ENCODE peak calls at places on chromosomes 4 and X, in five cellular contexts. O, F, Q, K and P are unnamed samples.

GRCh38 chr4:16794816-16795445 is 103.5 kb downstream of the LDB2 start:
- DNase-seq in O (peak; percentile 83), F (no peak), Q (no peak), K (peak; percentile 56), P (peak; percentile 80)

GRCh38 chr4:76679691-76680090 is 218.3 kb downstream of the SOWAHB start:
- DNase-seq in O (no peak), F (no peak), Q (no peak), K (no peak), P (no peak)

GRCh38 chr4:74873545-74874295 is 59.2 kb upstream of the PARM1 start:
- DNase-seq in O (no peak), F (no peak), Q (no peak), K (no peak), P (no peak)

GRCh38 chr4:75844151-75844662 is 58.0 kb downstream of the PPEF2 start:
- DNase-seq in O (peak; percentile 14), F (no peak), Q (no peak), K (no peak), P (no peak)

GRCh38 chrX:23341452-23341851 is 6.8 kb downstream of the PTCHD1 start:
- DNase-seq in O (no peak), F (no peak), Q (no peak), K (no peak), P (no peak)

GRCh38 chr4:140065393-140065792 is 88.6 kb downstream of the MAML3 start:
- DNase-seq in O (no peak), F (no peak), Q (no peak), K (no peak), P (no peak)

GRCh38 chr4:112257098-112257497 is 25.5 kb downstream of the AP1AR start:
- DNase-seq in O (no peak), F (no peak), Q (no peak), K (no peak), P (no peak)

GRCh38 chrX:107700317-107700774 is 72.0 kb downstream of the PRPS1 start:
- DNase-seq in O (no peak), F (no peak), Q (no peak), K (no peak), P (no peak)

GRCh38 chr4:186144596-186145569 is 40.4 kb downstream of the FAM149A start:
- DNase-seq in O (peak; percentile 20), F (peak; percentile 61), Q (no peak), K (peak; percentile 77), P (peak; percentile 51)

GRCh38 chr4:109816894-109817293 is 1.3 kb downstream of the GAR1 start:
- DNase-seq in O (no peak), F (no peak), Q (no peak), K (no peak), P (no peak)

GRCh38 chr4:124486423-124486822 is 226.1 kb downstream of the ANKRD50 start:
- DNase-seq in O (no peak), F (no peak), Q (no peak), K (no peak), P (no peak)

GRCh38 chrX:119685225-119686066 is 7.5 kb downstream of the SEPTIN6 start:
- DNase-seq in O (peak; percentile 65), F (no peak), Q (peak; percentile 65), K (no peak), P (peak; percentile 51)
- H3K4me3 ChIP-seq in O (peak overlapping the region; percentile 11), F (peak overlapping the region; percentile 14), Q (peak overlapping the region; percentile 70), K (no peak overlapping the region), P (no peak overlapping the region)

DNA sequence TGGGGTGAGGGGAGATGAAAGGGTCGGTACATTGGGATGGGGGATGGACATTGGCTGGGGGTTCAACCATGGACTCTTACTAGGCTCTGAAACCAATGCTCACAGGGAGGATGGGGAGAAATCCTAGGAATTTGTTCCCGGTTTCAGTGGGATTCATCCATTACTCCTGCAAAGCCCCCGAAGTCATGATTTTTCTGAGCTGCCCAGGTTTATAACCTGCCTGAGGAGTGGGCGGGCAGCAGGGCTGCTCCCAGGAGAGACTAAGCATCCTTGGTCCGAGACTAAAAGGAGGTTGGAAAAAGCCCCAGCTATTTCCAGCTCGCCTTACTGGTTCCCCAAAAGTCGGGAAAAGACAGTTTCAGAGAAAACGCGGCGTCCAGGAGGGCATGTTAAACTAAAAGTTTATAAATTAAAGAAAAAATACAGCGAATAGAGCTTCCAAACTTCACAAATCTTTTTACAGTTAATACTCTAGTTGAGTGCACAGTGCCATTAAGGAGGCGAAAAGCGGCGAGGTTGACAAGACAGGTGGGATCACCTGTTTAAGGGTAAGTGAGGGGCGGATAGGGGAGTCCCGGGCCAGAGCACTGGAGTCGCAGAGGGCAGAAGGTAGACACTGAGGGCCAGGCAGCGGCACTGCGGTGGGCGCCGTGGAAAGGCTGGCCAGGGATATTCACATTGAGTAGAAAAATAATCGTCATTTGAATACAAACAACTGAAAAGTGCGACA is 3.7 kb downstream of the NKX3-2 start:
- DNase-seq in O (no peak), F (no peak), Q (no peak), K (no peak), P (no peak)
- H3K4me1 ChIP-seq in O (peaks cover 4% of the 10 kb centered on the region), F (peaks cover 42% of the 10 kb centered on the region), Q (peaks cover 26% of the 10 kb centered on the region), K (peaks cover 2% of the 10 kb centered on the region), P (peaks cover 5% of the 10 kb centered on the region)

GRCh38 chr4:152556814-152557213 is 20.9 kb upstream of the FBXW7 start:
- DNase-seq in O (no peak), F (no peak), Q (no peak), K (no peak), P (no peak)

GRCh38 chr4:152556283-152556682 is 20.4 kb upstream of the FBXW7 start:
- DNase-seq in O (no peak), F (no peak), Q (no peak), K (no peak), P (no peak)

GRCh38 chr4:152559641-152560040 is 23.7 kb upstream of the FBXW7 start:
- DNase-seq in O (no peak), F (no peak), Q (no peak), K (no peak), P (no peak)

DNA sequence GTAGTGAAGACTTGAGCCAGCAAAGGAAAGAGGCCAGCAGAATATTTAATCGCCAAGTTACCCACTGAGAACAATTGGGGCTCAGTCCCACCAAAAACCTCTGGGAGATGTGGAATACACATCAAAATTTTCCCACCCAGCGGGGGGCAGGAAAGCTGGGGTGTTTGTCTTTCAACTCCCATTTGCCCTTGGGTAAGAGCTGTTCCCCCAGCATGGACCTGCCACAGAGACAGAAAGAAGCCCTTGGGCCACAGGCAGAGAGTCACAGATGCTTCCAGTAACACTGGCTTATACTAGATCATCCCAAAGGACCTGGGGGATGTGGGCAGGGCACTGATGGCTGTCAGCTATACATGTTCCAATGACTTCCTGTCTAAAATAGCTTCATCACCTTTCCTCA is 18.9 kb upstream of the FBXW7 start:
- DNase-seq in O (no peak), F (no peak), Q (no peak), K (no peak), P (no peak)
- H3K4me3 ChIP-seq in O (no peak overlapping the region), F (no peak overlapping the region), Q (peak overlapping the region; percentile 31), K (no peak overlapping the region), P (no peak overlapping the region)

GRCh38 chr4:184450045-184450444 is 24.3 kb downstream of the IRF2 start:
- DNase-seq in O (peak; percentile 46), F (no peak), Q (no peak), K (no peak), P (no peak)
- H3K4me1 ChIP-seq in O (peaks cover 31% of the 10 kb centered on the region), F (peaks cover 88% of the 10 kb centered on the region), Q (peaks cover 92% of the 10 kb centered on the region), K (peaks cover 17% of the 10 kb centered on the region), P (peaks cover 96% of the 10 kb centered on the region)

GRCh38 chrX:72037601-72038000 is 94.1 kb downstream of the RTL5 start:
- DNase-seq in O (no peak), F (no peak), Q (no peak), K (no peak), P (no peak)

GRCh38 chrX:72038868-72039267 is 92.8 kb downstream of the RTL5 start:
- DNase-seq in O (no peak), F (no peak), Q (no peak), K (no peak), P (no peak)

GRCh38 chrX:72041901-72042859 is 89.5 kb downstream of the RTL5 start:
- DNase-seq in O (no peak), F (no peak), Q (no peak), K (no peak), P (no peak)

GRCh38 chrX:72041166-72041565 is 90.5 kb downstream of the RTL5 start:
- DNase-seq in O (no peak), F (no peak), Q (no peak), K (no peak), P (no peak)

DNA sequence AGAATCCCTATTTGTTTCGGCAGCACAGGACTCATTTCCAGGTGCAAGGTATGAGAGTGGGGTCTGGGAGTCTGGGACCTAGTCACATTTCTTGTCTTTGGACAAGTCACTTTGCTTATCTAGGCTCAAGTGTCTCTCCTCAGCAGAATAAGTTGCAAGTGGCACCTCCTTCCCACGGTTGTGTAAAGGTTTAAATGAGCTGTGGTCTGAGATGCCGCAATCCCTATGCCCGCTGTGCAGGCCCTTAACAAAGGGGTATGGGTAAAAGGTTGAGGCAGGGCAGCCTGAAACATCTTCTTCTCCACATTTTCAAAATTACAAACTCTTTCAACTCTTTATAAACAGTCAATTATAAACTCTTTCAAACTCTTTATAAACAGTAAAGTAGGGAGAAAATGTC is 93.7 kb downstream of the RTL5 start:
- DNase-seq in O (no peak), F (no peak), Q (no peak), K (no peak), P (no peak)
- H3K4me3 ChIP-seq in O (no peak overlapping the region), F (no peak overlapping the region), Q (no peak overlapping the region), K (no peak overlapping the region), P (no peak overlapping the region)

GRCh38 chr4:8350841-8351461 is 81.4 kb downstream of the HTRA3 start:
- DNase-seq in O (no peak), F (no peak), Q (no peak), K (no peak), P (no peak)

GRCh38 chr4:8353912-8354453 is 84.4 kb downstream of the HTRA3 start:
- DNase-seq in O (no peak), F (no peak), Q (no peak), K (no peak), P (no peak)

GRCh38 chr4:8352368-8353157 is 83.0 kb downstream of the HTRA3 start:
- DNase-seq in O (no peak), F (peak; percentile 64), Q (no peak), K (no peak), P (no peak)

GRCh38 chr4:8351931-8352367 is 82.4 kb downstream of the HTRA3 start:
- DNase-seq in O (no peak), F (no peak), Q (no peak), K (no peak), P (no peak)

DNA sequence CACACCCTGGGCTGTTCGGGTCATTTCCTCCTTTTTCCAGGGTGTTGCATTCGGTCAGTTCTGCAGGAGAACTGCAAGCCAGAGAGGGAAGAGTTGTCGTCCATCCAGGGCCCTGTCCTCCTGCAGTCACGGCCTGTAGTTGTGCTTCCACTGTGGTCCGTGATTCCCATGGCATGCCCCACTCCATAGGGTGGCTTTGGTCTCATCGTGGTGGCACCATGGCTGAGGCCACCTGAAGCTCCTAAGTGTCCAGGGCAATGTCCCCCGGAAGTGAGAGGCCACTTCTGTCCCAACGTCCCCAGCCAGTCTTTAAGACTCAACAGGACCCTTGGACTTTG is 83.6 kb downstream of the HTRA3 start:
- DNase-seq in O (no peak), F (no peak), Q (no peak), K (no peak), P (no peak)
- H3K4me1 ChIP-seq in O (no peaks in the 10 kb centered on the region), F (peaks cover 43% of the 10 kb centered on the region), Q (no peaks in the 10 kb centered on the region), K (peaks cover 16% of the 10 kb centered on the region), P (peaks cover 16% of the 10 kb centered on the region)